ENCODE peak calls at places on chromosomes 6 and 20, in five cellular contexts. B is sigmoid colon, Q is epithelial cell of esophagus, T is dorsolateral prefrontal cortex, W is brain microvascular endothelial cell. K is an unnamed sample.

GRCh38 chr6:148274809-148275208 is 67.8 kb upstream of the SASH1 start:
- DNase-seq in Q (no peak), T (no peak), B (no peak), W (no peak), K (no peak)

GRCh38 chr6:12947191-12947795 is 230.7 kb downstream of the PHACTR1 start:
- DNase-seq in W (no peak), Q (no peak), B (no peak), T (no peak), K (no peak)

GRCh38 chr20:4548552-4548951 is 173.2 kb upstream of the PRND start:
- DNase-seq in W (no peak), Q (peak), T (no peak), B (no peak), K (no peak)

GRCh38 chr20:31685853-31686641 is 36.6 kb downstream of the BCL2L1 start:
- DNase-seq in Q (no peak), W (no peak), B (no peak), T (no peak), K (no peak)

GRCh38 chr6:6654599-6655575 is 66.4 kb downstream of the LY86 start:
- DNase-seq in T (no peak), Q (no peak), W (peak), B (no peak), K (no peak)

GRCh38 chr6:119355157-119355556 is 5.6 kb upstream of the MAN1A1 start:
- DNase-seq in T (no peak), W (no peak), B (no peak), Q (no peak), K (no peak)

GRCh38 chr6:22471746-22472145 is 97.6 kb upstream of the HDGFL1 start:
- DNase-seq in W (no peak), T (no peak), Q (no peak), B (no peak), K (no peak)

GRCh38 chr20:59560588-59561227 is 43.6 kb upstream of the PHACTR3 start:
- DNase-seq in T (no peak), W (peak), B (no peak), Q (no peak), K (no peak)

GRCh38 chr6:167893416-167893815 is 66.7 kb downstream of the AFDN start:
- DNase-seq in Q (peak), T (no peak), W (peak), B (no peak), K (peak)

GRCh38 chr6:9699890-9700289 is 715.0 kb downstream of the TFAP2A start:
- DNase-seq in B (no peak), W (no peak), Q (no peak), T (peak), K (no peak)

GRCh38 chr6:39218868-39219567 is 10.3 kb downstream of the KCNK5 start:
- DNase-seq in T (no peak), B (no peak), Q (no peak), W (peak), K (no peak)

GRCh38 chr6:2531426-2532208 is 219.1 kb downstream of the MYLK4 start:
- DNase-seq in W (peak), Q (peak), B (no peak), T (no peak), K (peak)

GRCh38 chr6:99151634-99152344 is 197.7 kb downstream of the FAXC start:
- DNase-seq in B (no peak), W (peak), T (no peak), Q (peak), K (peak)

GRCh38 chr6:97293198-97293696 is 10.2 kb upstream of the MMS22L start:
- DNase-seq in T (no peak), Q (no peak), W (no peak), B (no peak), K (no peak)

GRCh38 chr6:168718821-168719475 is 278.0 kb downstream of the SMOC2 start:
- DNase-seq in Q (no peak), B (no peak), T (no peak), W (no peak), K (no peak)

GRCh38 chr20:57880155-57880648 is 170.4 kb upstream of the PMEPA1 start:
- DNase-seq in B (peak), T (no peak), Q (no peak), W (no peak), K (peak)

GRCh38 chr6:33642897-33643296 is 21.8 kb downstream of the ITPR3 start:
- DNase-seq in W (no peak), T (no peak), B (no peak), Q (no peak), K (no peak)

GRCh38 chr6:81561071-81561564 is 191.4 kb downstream of the TENT5A start:
- DNase-seq in T (no peak), B (no peak), Q (no peak), W (peak), K (peak)

GRCh38 chr6:169782966-169783760 is 31.7 kb downstream of the ERMARD start:
- DNase-seq in W (no peak), T (no peak), Q (peak), B (no peak), K (no peak)

DNA sequence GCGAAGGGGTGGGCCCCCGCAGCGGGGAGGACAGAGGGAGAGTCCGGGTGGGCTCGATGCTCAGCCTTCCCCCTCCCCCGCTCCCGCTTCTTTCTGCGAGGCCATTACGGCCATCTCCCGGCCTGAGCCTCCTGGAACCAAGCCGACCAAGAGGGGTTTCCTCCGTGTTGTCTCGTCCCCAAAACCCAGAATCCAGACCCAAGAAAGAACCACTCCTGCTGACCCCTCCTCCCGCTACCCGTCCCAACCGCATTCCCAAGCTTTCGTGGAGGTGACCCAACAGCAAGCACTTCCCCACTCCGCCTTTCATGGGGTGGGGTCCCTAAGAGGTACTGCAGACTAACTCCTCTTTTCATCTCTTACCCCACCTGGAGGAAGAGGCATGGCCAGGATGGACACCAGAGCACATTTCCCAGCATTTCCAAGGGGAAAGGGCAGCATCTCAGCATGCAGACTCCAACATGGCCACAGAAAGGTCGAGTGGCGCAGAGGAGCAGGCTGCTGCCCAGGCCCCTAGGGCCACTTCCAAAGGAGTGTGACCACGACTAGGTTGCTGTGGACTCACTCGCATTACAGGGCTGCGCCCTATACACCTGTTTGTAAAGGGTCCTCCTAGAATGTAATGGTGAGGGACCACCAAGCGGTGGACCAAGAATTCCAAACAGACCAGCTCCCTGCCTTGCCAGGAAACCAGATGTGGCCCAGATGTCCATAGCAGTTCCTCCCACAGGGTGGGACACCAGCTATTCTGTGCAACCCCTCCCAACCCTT is 53.5 kb downstream of the MRPL14 start:
- DNase-seq in Q (no peak), B (peak), T (no peak), W (no peak), K (no peak)
- TF ChIP-seq CTCF in Q (no peak), B (no peak), T (no peak), W (no peak), K (no peak)

GRCh38 chr6:139323511-139324445 is 32.0 kb upstream of the TXLNB start:
- DNase-seq in Q (no peak), B (peak), W (peak), T (no peak), K (peak)
- H3K4me3 ChIP-seq in Q (no peak), B (peak), W (peak), T (no peak), K (peak)

DNA sequence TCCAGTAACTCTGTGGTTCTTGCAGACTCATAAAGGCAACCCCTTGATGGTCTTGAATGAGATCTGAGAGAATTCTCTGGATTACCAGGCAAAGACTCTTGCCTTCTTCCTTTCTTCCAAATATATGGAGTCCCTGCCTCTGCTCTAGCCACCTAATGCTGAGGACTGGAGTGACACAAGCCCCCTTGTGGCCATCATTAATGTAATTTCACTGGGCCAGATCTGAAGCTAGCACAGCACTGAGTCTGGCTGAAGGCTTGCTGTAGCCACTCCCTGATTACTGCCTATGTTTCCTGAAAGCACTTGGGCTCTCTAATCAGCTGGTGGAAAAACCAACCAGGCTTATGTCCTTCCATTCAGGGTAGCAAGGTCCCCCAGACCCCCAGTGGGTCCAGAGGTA is 559.3 kb upstream of the IRAK1BP1 start:
- DNase-seq in T (no peak), Q (peak), B (no peak), W (peak), K (no peak)
- TF ChIP-seq CTCF in T (no peak), Q (peak), B (no peak), W (peak), K (no peak)

DNA sequence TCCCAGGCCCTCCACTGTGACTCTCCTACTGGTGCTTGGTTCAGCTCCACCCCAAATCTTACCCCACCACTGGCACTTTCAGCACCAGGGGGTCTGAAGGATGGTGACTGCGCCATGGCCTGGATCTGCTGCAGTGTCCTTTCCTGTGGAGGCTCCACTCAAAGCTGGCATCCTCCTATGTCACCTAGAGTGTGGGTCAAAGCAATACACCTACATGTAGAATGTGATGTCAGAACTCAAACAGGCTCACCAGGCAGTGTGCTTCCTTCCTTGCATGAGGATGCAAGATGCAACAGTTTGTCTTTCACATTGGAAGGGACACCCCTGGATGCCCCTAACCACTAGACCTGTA is 32.8 kb upstream of the MICB start:
- DNase-seq in T (no peak), B (peak), Q (no peak), W (no peak), K (no peak)
- H3K4me3 ChIP-seq in T (no peak), B (no peak), Q (no peak), W (no peak), K (no peak)

GRCh38 chr6:128847481-128848168 is 35.3 kb upstream of the LAMA2 start:
- DNase-seq in Q (no peak), B (no peak), W (no peak), T (no peak), K (no peak)

GRCh38 chr6:128844598-128844997 is 38.3 kb upstream of the LAMA2 start:
- DNase-seq in T (no peak), W (no peak), Q (no peak), B (no peak), K (no peak)

DNA sequence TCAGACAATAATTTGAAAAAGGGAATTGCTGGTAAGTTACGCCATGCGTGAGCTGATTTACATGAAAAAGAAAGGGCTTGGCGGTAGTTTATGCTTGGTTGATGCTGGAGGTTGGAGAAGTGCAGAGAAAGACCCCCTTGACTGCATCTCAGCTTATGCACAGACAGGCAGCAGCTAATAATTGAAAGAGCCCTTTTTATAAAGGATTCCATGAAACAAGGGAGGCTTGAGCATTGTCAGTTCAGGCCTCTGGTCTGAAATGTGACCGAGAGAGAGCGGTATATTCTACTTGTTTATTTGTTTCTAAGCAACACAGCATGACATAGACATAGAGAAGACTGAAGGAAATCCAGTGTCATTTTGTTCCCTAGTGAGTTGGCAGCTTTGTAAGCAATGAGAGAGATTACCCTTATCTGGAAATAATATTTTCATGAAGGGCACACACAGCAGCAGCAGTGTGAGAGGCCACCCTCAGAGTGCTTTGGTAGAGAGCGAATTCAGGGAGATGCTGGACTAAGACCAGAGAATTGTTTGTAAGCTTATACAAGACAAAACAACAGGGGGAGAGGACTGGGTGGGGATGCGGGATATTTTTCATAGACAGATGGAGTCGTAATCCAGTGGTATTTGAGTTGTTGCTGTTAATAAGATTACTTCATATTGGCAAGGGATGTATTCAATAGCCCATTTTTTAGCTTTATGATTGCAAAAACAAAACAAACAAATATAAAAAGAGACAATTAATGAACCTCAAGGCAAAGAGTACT is 34.6 kb upstream of the LAMA2 start:
- DNase-seq in W (peak), B (no peak), Q (no peak), T (no peak), K (peak)
- TF ChIP-seq CTCF in W (no peak), B (no peak), Q (no peak), T (no peak), K (no peak)

DNA sequence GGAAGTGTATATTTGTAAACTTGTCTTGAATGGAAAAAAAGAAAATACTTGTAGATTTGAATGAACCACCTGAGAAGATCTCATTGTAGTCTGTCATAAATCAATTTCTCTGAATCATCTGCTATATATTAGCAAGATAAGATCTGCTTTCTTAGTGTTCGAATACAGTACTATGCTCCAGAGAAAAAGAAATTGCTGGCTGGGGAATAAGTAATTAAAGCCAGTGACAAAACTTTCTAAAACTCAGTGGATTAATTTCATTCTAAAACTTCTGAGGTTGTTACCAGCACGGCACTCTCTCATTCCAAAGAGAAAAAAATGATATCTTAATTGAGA is 22.4 kb upstream of the MROH8 start:
- DNase-seq in T (no peak), W (no peak), Q (no peak), B (no peak), K (no peak)
- H3K4me3 ChIP-seq in T (no peak), W (no peak), Q (no peak), B (no peak), K (no peak)

GRCh38 chr20:54229566-54229965 is 21.7 kb downstream of the PFDN4 start:
- DNase-seq in T (no peak), B (no peak), W (no peak), Q (no peak), K (no peak)
- TF ChIP-seq CTCF in T (no peak), B (no peak), W (no peak), Q (no peak), K (no peak)

DNA sequence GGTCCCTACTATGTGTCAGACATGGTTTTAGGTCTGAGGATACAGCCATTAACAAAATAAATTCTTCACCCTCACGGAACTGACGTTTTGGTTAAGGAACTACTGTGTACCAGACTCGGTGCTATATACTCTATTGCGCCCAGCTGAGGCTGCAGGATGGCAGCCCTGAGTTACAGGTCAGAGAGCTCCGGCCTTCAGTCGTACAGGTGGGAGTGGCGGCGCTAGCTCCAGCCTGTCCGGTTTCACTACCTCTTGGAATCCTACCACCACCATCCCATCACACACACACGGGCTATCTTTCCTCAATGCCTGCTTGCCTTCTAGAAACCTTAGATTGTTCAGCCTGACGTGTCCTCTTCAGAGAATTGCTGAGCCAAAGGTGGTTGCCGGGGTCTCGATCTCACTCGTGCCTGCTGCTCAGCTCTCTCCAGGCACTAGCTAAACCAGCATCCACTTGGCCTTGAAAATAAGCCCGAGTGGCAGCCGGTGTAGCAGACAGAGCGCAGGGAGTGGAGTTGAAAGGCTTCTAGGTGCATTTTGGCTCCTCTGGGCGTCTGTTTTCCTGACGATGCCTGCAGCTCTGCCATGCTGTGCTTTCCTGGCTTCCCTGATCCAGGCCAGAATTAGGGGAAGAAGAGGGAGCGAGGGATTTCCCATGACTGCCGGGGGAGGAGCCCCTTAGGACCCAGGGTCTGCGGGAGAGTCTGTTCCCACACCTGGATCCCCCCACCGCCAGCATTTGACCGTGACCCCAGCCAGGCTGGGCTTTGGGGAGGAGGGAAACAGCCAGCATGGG is 1.1 kb upstream of the TCF15 start:
- DNase-seq in Q (no peak), W (no peak), T (no peak), B (no peak), K (no peak)
- H3K4me3 ChIP-seq in Q (no peak), W (no peak), T (no peak), B (no peak), K (no peak)

DNA sequence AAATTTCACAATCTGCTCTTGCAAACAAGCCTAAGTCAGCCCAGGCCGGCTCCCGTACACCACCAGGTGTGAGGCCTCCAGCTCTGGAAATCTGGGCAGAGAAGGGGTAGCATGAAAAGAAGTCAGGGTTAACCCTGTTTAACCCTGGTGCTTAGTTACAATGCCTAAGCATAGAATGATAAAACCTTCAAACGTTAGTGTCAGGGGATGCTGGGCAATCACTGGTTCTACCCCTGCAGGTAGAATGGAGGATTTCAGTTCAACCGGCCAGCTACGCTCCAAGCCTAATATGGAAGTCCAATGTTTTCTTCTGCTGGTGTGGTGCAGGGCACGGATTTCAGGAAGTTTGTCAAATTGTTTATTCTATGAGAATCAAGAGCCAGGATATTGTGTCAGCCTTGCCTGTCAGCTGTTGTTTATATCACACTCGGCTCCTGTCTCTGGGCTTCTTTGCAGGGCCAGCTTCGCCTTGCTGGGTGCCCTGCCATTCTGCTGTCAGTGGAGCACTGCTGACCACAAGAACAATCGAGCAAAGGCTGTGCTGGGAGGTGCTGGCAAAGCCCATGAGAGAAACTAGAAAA is 20.2 kb upstream of the CD93 start:
- DNase-seq in T (no peak), Q (peak), W (no peak), B (no peak), K (no peak)
- TF ChIP-seq CTCF in T (no peak), Q (peak), W (peak), B (no peak), K (no peak)

GRCh38 chr6:139150915-139151314 is 16.0 kb downstream of the HECA start:
- DNase-seq in W (no peak), Q (peak), T (no peak), B (no peak), K (no peak)

GRCh38 chr6:139147628-139148027 is 12.7 kb downstream of the HECA start:
- DNase-seq in Q (no peak), W (no peak), B (no peak), T (no peak), K (no peak)

GRCh38 chr6:139151425-139152087 is 16.7 kb downstream of the HECA start:
- DNase-seq in W (no peak), T (no peak), Q (no peak), B (no peak), K (no peak)

GRCh38 chr6:139148557-139149220 is 13.8 kb downstream of the HECA start:
- DNase-seq in T (no peak), W (no peak), Q (no peak), B (no peak), K (no peak)

DNA sequence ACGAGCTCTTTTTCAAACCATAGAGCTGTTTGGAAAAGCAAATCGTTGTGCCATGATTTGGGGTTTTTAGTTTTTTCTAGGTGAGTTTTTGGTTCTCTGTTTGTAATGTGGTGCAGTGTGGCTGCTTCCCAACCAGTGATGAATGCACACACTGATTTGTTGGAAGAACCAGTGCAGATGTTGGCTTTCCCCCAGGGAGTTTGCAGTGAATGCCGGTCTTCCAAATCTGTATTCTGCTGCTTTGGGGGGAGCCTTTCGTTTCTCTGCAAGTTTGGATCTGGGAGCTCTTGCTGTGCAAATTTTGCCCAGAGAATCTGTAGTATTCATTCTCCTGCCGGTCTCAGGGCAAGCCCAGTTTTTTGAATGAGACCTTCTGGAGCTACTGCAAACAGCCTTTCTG is 14.5 kb downstream of the HECA start:
- DNase-seq in B (no peak), W (no peak), Q (no peak), T (no peak), K (peak)
- H3K4me3 ChIP-seq in B (no peak), W (no peak), Q (no peak), T (no peak), K (no peak)